ENCODE peak calls at places on chromosomes 5 and 9, in six cellular contexts. H is lower leg skin, K is endothelial cell of umbilical vein, Y is sigmoid colon, P is ovary, T is tibial nerve. C is an unnamed sample.

GRCh38 chr9:36317766-36318165 is 59.5 kb upstream of the GNE start:
- DNase-seq in H (peak; percentile 31), K (no peak), Y (no peak), P (no peak), T (no peak), C (no peak)

GRCh38 chr5:67100301-67100700 is 96.3 kb downstream of the CD180 start:
- DNase-seq in H (no peak), K (no peak), Y (no peak), P (no peak), T (no peak), C (no peak)

GRCh38 chr9:136663311-136663679 is 579 bp downstream of the EGFL7 start:
- DNase-seq in H (no peak), K (no peak), Y (no peak), P (no peak), T (no peak), C (no peak)

GRCh38 chr5:97136471-97136870 is 5.9 kb downstream of the LIX1 start:
- DNase-seq in H (no peak), K (no peak), Y (no peak), P (no peak), T (no peak), C (no peak)

GRCh38 chr5:65263291-65263690 is 218.4 kb downstream of the ADAMTS6 start:
- DNase-seq in H (no peak), K (no peak), Y (no peak), P (no peak), T (no peak), C (no peak)

GRCh38 chr9:841371-842209 is at the start of gene DMRT1:
- DNase-seq in H (no peak), K (no peak), Y (no peak), P (no peak), T (no peak), C (no peak)

GRCh38 chr9:71806916-71807315 is 38.6 kb upstream of the CEMIP2 start:
- DNase-seq in H (peak; percentile 38), K (peak; percentile 74), Y (peak; percentile 76), P (peak; percentile 22), T (no peak), C (no peak)

GRCh38 chr5:96771395-96771794 is 36.4 kb downstream of the ERAP1 start:
- DNase-seq in H (no peak), K (no peak), Y (no peak), P (no peak), T (no peak), C (no peak)

GRCh38 chr9:115913666-115914065 is 239.9 kb upstream of the PAPPA start:
- DNase-seq in H (no peak), K (no peak), Y (no peak), P (no peak), T (no peak), C (no peak)

GRCh38 chr5:63563008-63563917 is 399.0 kb downstream of the HTR1A start:
- DNase-seq in H (no peak), K (no peak), Y (no peak), P (no peak), T (no peak), C (no peak)

GRCh38 chr5:4941957-4942830 is 197.9 kb upstream of the ADAMTS16 start:
- DNase-seq in H (no peak), K (no peak), Y (no peak), P (peak; percentile 52), T (no peak), C (no peak)

GRCh38 chr9:132849168-132849831 is 28.8 kb downstream of the AK8 start:
- DNase-seq in H (no peak), K (no peak), Y (peak; percentile 93), P (no peak), T (no peak), C (no peak)

GRCh38 chr5:150122158-150122510 is 33.5 kb downstream of the PDGFRB start:
- DNase-seq in H (no peak), K (no peak), Y (no peak), P (no peak), T (no peak), C (no peak)

GRCh38 chr9:110303136-110303535 is 34.5 kb downstream of the TXNDC8 start:
- DNase-seq in H (no peak), K (no peak), Y (no peak), P (no peak), T (no peak), C (no peak)

GRCh38 chr5:64806537-64806936 is 37.8 kb downstream of the CWC27 start:
- DNase-seq in H (no peak), K (no peak), Y (no peak), P (no peak), T (no peak), C (no peak)

GRCh38 chr5:103896593-103896992 is 334.0 kb upstream of the NUDT12 start:
- DNase-seq in H (no peak), K (no peak), Y (no peak), P (no peak), T (no peak), C (no peak)

GRCh38 chr5:142114686-142115085 is 6.1 kb downstream of the NDFIP1 start:
- DNase-seq in H (no peak), K (no peak), Y (no peak), P (no peak), T (no peak), C (no peak)

GRCh38 chr5:19865336-19866087 is 122.5 kb downstream of the CDH18 start:
- DNase-seq in H (no peak), K (no peak), Y (no peak), P (no peak), T (no peak), C (no peak)

GRCh38 chr9:88532320-88532719 is 2.7 kb upstream of the NXNL2 start:
- DNase-seq in H (peak; percentile 26), K (peak; percentile 21), Y (no peak), P (peak; percentile 45), T (no peak), C (no peak)

GRCh38 chr5:140251527-140251973 is 51.4 kb downstream of the PFDN1 start:
- DNase-seq in H (no peak), K (peak; percentile 89), Y (no peak), P (no peak), T (no peak), C (no peak)

GRCh38 chr5:82991678-82992323 is 85.4 kb downstream of the TMEM167A start:
- DNase-seq in H (no peak), K (peak; percentile 40), Y (no peak), P (no peak), T (no peak), C (no peak)

GRCh38 chr9:35522725-35523124 is 32.8 kb downstream of the RUSC2 start:
- DNase-seq in H (no peak), K (no peak), Y (no peak), P (no peak), T (no peak), C (no peak)

GRCh38 chr5:115551415-115551814 is 6.8 kb upstream of the FEM1C start:
- DNase-seq in H (no peak), K (no peak), Y (no peak), P (no peak), T (no peak), C (no peak)

GRCh38 chr5:116778015-116778414 is 203.4 kb upstream of the SEMA6A start:
- DNase-seq in H (no peak), K (no peak), Y (no peak), P (no peak), T (no peak), C (no peak)

GRCh38 chr5:150497989-150498317 is 10.0 kb upstream of the NDST1 start:
- DNase-seq in H (no peak), K (no peak), Y (no peak), P (no peak), T (no peak), C (no peak)

GRCh38 chr5:111280282-111280901 is 56.2 kb downstream of the CAMK4 start:
- DNase-seq in H (no peak), K (no peak), Y (no peak), P (no peak), T (no peak), C (no peak)

GRCh38 chr5:104095527-104095926 is 532.9 kb upstream of the NUDT12 start:
- DNase-seq in H (no peak), K (no peak), Y (no peak), P (no peak), T (no peak), C (no peak)

GRCh38 chr9:136840877-136841645 is 1.2 kb upstream of the AJM1 start:
- DNase-seq in H (no peak), K (no peak), Y (no peak), P (no peak), T (no peak), C (no peak)

GRCh38 chr5:109529520-109529919 is 119.7 kb upstream of the PJA2 start:
- DNase-seq in H (no peak), K (no peak), Y (no peak), P (no peak), T (no peak), C (no peak)

GRCh38 chr9:115350548-115350947 is 232.6 kb upstream of the TNC start:
- DNase-seq in H (no peak), K (no peak), Y (no peak), P (no peak), T (no peak), C (no peak)

DNA sequence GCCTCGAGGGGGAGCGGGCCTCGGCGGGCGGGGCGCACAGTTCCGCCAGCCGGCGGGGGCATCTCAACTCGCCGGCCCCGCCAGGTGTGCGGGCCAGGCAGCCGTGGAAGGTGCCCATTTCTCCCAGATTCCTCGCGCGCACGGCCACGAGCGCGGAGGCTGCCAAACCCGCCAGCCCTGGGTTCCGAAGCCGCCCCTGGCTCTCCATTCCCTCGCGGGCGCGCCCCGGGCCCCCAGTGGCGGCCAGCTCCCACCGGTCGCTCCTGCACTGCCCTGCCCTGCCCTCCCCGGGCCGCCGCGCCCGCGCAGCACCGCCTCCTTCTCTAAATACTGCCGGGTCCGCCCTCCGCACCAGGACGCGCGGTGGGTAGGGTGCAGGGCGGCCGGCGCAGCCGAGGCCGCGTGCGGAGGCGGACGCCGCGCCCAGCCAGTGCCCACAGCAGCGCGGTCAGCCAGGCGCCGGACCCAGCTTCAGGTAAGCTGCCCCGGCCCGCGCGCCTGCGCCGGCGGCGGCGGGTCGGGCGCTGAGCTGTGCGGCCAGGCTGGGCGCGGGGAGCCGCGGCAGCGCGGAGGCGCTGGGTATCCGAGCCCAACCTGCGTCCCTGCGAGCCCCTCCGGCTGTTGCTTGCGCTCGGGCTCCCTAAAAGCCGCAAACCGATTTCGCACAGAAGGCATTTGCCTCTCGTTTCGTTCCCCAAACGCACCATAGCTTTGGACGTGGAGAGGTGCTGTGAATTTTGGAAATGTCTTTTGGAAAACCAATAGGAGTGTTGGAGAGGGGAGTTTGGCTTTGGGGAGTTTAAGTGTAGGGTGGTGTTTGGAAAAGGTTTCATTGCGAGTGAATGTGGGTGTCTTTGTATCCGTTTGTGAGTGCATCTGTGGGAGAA is at the start of gene TMEM171:
- DNase-seq in H (no peak), K (peak; percentile 37), Y (no peak), P (no peak), T (no peak), C (no peak)
- TF ChIP-seq POLR2A in H (no peak), K (peak; percentile 65), Y (no peak), P (no peak), T (no peak), C (peak; percentile 44)

GRCh38 chr9:29945012-29945411 is 2371.7 kb upstream of the C9orf72 start:
- DNase-seq in H (no peak), K (no peak), Y (no peak), P (no peak), T (no peak), C (no peak)
- TF ChIP-seq POLR2A in H (no peak), K (no peak), Y (no peak), P (no peak), T (no peak), C (no peak)

GRCh38 chr5:113487779-113488644 is at the start of gene MCC:
- DNase-seq in H (peak; percentile 50), K (peak; percentile 73), Y (peak; percentile 88), P (peak; percentile 65), T (peak; percentile 61), C (no peak)
- TF ChIP-seq POLR2A in H (no peak), K (no peak), Y (no peak), P (no peak), T (no peak), C (peak; percentile 21)

GRCh38 chr9:124066783-124067563 is 55.4 kb downstream of the LHX2 start:
- DNase-seq in H (no peak), K (no peak), Y (no peak), P (no peak), T (no peak), C (no peak)

GRCh38 chr9:124068248-124068647 is 56.7 kb downstream of the LHX2 start:
- DNase-seq in H (no peak), K (no peak), Y (no peak), P (no peak), T (no peak), C (no peak)
- TF ChIP-seq POLR2A in H (no peak), K (no peak), Y (no peak), P (no peak), T (no peak), C (no peak)